ENCODE peak calls at places on chromosomes 13 and 19, in four cellular contexts. One of them, this sample, is unnamed.

GRCh38 chr13:112885782-112886268 is 83.2 kb upstream of the MCF2L start:
- DNase-seq in cardiac fibroblast: peak
- DNase-seq in bronchial epithelial cell: peak
- DNase-seq in uterus: peak
- DNase-seq in this sample: peak

GRCh38 chr13:45623516-45624090 is 8.1 kb upstream of the ERICH6B start:
- DNase-seq in cardiac fibroblast: peak
- DNase-seq in uterus: no peak
- DNase-seq in bronchial epithelial cell: peak
- DNase-seq in this sample: peak

GRCh38 chr19:6138511-6138910 is 3.0 kb downstream of the ACSBG2 start:
- DNase-seq in uterus: no peak
- DNase-seq in bronchial epithelial cell: no peak
- DNase-seq in cardiac fibroblast: no peak
- DNase-seq in this sample: no peak

GRCh38 chr13:102724923-102725322 is 30.1 kb upstream of the METTL21C start:
- DNase-seq in cardiac fibroblast: peak
- DNase-seq in bronchial epithelial cell: peak
- DNase-seq in uterus: no peak
- DNase-seq in this sample: peak

GRCh38 chr19:50514346-50515167 is 844 bp upstream of the ASPDH start:
- DNase-seq in bronchial epithelial cell: no peak
- DNase-seq in uterus: no peak
- DNase-seq in cardiac fibroblast: no peak
- DNase-seq in this sample: no peak

GRCh38 chr13:99119686-99120085 is 81.0 kb upstream of the UBAC2 start:
- DNase-seq in uterus: no peak
- DNase-seq in bronchial epithelial cell: peak
- DNase-seq in cardiac fibroblast: no peak
- DNase-seq in this sample: no peak

GRCh38 chr13:21034602-21035190 is 26.7 kb downstream of the LATS2 start:
- DNase-seq in uterus: no peak
- DNase-seq in cardiac fibroblast: peak
- DNase-seq in bronchial epithelial cell: no peak
- DNase-seq in this sample: peak

GRCh38 chr13:39675904-39676303 is 20.4 kb downstream of the COG6 start:
- DNase-seq in cardiac fibroblast: peak
- DNase-seq in uterus: no peak
- DNase-seq in bronchial epithelial cell: no peak
- DNase-seq in this sample: no peak

GRCh38 chr19:14440049-14440448 is 6.9 kb downstream of the PKN1 start:
- DNase-seq in cardiac fibroblast: peak
- DNase-seq in uterus: no peak
- DNase-seq in bronchial epithelial cell: no peak
- DNase-seq in this sample: no peak

GRCh38 chr13:52348983-52349780 is 56.8 kb downstream of the THSD1 start:
- DNase-seq in uterus: no peak
- DNase-seq in cardiac fibroblast: peak
- DNase-seq in bronchial epithelial cell: peak
- DNase-seq in this sample: peak

GRCh38 chr13:104773775-104774174 is 1707.6 kb upstream of the SLC10A2 start:
- DNase-seq in bronchial epithelial cell: peak
- DNase-seq in uterus: no peak
- DNase-seq in cardiac fibroblast: peak
- DNase-seq in this sample: peak

GRCh38 chr19:4444765-4445741 is 12.5 kb downstream of the UBXN6 start:
- DNase-seq in uterus: no peak
- DNase-seq in cardiac fibroblast: no peak
- DNase-seq in bronchial epithelial cell: no peak
- DNase-seq in this sample: peak

GRCh38 chr13:25928941-25929505 is 122.8 kb downstream of the SHISA2 start:
- DNase-seq in bronchial epithelial cell: no peak
- DNase-seq in uterus: no peak
- DNase-seq in cardiac fibroblast: no peak
- DNase-seq in this sample: no peak

GRCh38 chr19:5996102-5996501 is 18.2 kb upstream of the RANBP3 start:
- DNase-seq in bronchial epithelial cell: no peak
- DNase-seq in uterus: no peak
- DNase-seq in cardiac fibroblast: no peak
- DNase-seq in this sample: no peak

GRCh38 chr19:40358773-40359172 is 10.3 kb downstream of the PLD3 start:
- DNase-seq in uterus: no peak
- DNase-seq in cardiac fibroblast: no peak
- DNase-seq in bronchial epithelial cell: no peak
- DNase-seq in this sample: no peak

GRCh38 chr19:7961930-7962626 is 18.6 kb upstream of the TIMM44 start:
- DNase-seq in cardiac fibroblast: no peak
- DNase-seq in uterus: no peak
- DNase-seq in bronchial epithelial cell: no peak
- DNase-seq in this sample: no peak
- H3K4me3 ChIP-seq in cardiac fibroblast: no peak
- H3K4me3 ChIP-seq in uterus: no peak
- H3K4me3 ChIP-seq in bronchial epithelial cell: no peak
- H3K4me3 ChIP-seq in this sample: no peak

DNA sequence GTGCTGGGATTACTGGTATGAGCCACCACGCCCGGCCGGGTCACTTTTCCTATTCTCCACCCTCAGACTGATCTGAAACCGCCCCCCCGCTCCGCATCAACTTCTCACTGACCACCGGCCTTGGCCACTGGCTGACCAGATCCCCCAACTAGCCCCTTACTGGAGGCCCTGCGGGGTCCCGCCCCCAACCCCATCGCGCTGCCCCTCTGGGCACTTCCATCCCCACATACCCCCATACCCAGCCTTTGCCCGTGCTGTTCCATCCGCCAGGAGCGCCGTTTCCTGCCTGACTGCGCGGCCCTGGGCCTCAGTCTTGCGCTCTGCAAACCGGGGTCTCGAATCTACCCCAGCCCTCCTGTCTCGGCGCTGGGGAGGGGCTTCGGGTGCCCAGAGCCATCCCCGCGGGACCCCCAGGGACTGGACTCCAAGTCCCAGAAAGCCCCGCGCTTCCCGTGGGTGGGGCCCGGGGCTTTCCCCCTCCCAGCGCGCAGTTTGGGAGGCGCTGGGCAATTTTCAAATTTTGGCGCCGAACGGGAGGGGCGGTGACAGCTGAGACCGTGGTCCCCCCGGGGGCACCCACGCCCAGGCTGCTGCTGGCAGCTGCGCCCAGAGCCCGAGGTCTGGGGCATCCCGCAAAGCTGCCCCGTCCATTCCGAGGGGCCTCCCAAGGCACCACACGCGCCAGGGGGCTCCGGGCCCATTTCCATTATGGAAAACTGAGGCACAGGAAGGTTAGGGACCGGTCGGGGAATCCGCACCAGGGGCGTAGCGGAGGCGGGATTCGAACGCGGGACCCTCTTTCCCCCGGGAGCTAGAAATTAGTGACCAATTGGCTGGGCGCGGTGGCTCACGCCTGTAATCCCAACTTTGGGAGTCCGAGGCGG is 5.2 kb upstream of the LMNB2 start:
- DNase-seq in cardiac fibroblast: peak
- DNase-seq in uterus: peak
- DNase-seq in bronchial epithelial cell: no peak
- DNase-seq in this sample: peak
- TF ChIP-seq CTCF in cardiac fibroblast: peak
- TF ChIP-seq CTCF in uterus: no peak
- TF ChIP-seq CTCF in bronchial epithelial cell: peak
- TF ChIP-seq CTCF in this sample: no peak

GRCh38 chr19:2454199-2454961 is 2.4 kb downstream of the LMNB2 start:
- DNase-seq in uterus: no peak
- DNase-seq in cardiac fibroblast: no peak
- DNase-seq in bronchial epithelial cell: no peak
- DNase-seq in this sample: no peak
- H3K4me3 ChIP-seq in uterus: no peak
- H3K4me3 ChIP-seq in cardiac fibroblast: no peak
- H3K4me3 ChIP-seq in bronchial epithelial cell: no peak
- H3K4me3 ChIP-seq in this sample: no peak

GRCh38 chr19:49469828-49470614 is 4.0 kb upstream of the FLT3LG start:
- DNase-seq in bronchial epithelial cell: no peak
- DNase-seq in cardiac fibroblast: no peak
- DNase-seq in uterus: no peak
- DNase-seq in this sample: no peak
- TF ChIP-seq CTCF in bronchial epithelial cell: peak
- TF ChIP-seq CTCF in cardiac fibroblast: peak
- TF ChIP-seq CTCF in uterus: no peak
- TF ChIP-seq CTCF in this sample: no peak

This sample was measured in fibroblast of mammary gland.